ENCODE peak calls at places on chromosome 14, in five cellular contexts. K is HCT116, L is heart left ventricle, O is body of pancreas, S is A549. W is an unnamed sample.

GRCh38 chr14:23285530-23286019 is 357 bp downstream of the HOMEZ start:
- DNase-seq in L (no peak), S (peak), O (no peak), K (no peak), W (no peak)

GRCh38 chr14:30223385-30223785 is 295.7 kb upstream of the PRKD1 start:
- DNase-seq in K (peak), L (peak), O (peak), S (peak), W (peak)

GRCh38 chr14:56156096-56156495 is 37.9 kb downstream of the PELI2 start:
- DNase-seq in L (no peak), O (no peak), K (no peak), S (no peak), W (no peak)

GRCh38 chr14:77186911-77187648 is 5.5 kb downstream of the TMEM63C start:
- DNase-seq in O (peak), L (peak), S (no peak), K (peak), W (no peak)

GRCh38 chr14:51304956-51305355 is 64.9 kb downstream of the TMX1 start:
- DNase-seq in K (no peak), O (no peak), S (peak), L (no peak), W (no peak)

GRCh38 chr14:100859781-100860180 is 33.9 kb downstream of the MEG3 start:
- DNase-seq in S (no peak), L (peak), K (no peak), O (no peak), W (no peak)

GRCh38 chr14:74985806-74986205 is 16.9 kb upstream of the EIF2B2 start:
- DNase-seq in K (no peak), L (no peak), S (no peak), O (no peak), W (no peak)

GRCh38 chr14:91892918-91893527 is 25.7 kb upstream of the TC2N start:
- DNase-seq in L (no peak), S (peak), K (peak), O (no peak), W (no peak)

GRCh38 chr14:75848337-75848736 is 133.5 kb downstream of the TGFB3 start:
- DNase-seq in S (no peak), O (no peak), K (no peak), L (no peak), W (no peak)

GRCh38 chr14:39398382-39398781 is 33.9 kb downstream of the FBXO33 start:
- DNase-seq in L (peak), S (no peak), O (no peak), K (no peak), W (no peak)

GRCh38 chr14:54488318-54488645 is 498 bp downstream of the GMFB start:
- DNase-seq in K (no peak), L (no peak), O (no peak), S (no peak), W (no peak)

GRCh38 chr14:91417134-91417982 is at the start of gene CCDC88C:
- DNase-seq in K (peak), S (peak), L (peak), O (peak), W (no peak)

GRCh38 chr14:89121961-89122675 is 294.9 kb downstream of the FOXN3 start:
- DNase-seq in L (no peak), K (no peak), O (no peak), S (no peak), W (no peak)

GRCh38 chr14:101374373-101375338 is 186.6 kb upstream of the DIO3 start:
- DNase-seq in S (no peak), K (no peak), L (no peak), O (no peak), W (no peak)

GRCh38 chr14:89501381-89501780 is 84.3 kb upstream of the FOXN3 start:
- DNase-seq in O (no peak), S (no peak), K (no peak), L (no peak), W (no peak)

GRCh38 chr14:89024691-89025090 is 200.2 kb downstream of the TTC8 start:
- DNase-seq in S (no peak), L (no peak), O (no peak), K (no peak), W (no peak)

GRCh38 chr14:96484391-96484790 is 17.8 kb upstream of the PAPOLA start:
- DNase-seq in L (no peak), S (no peak), K (no peak), O (no peak), W (no peak)

GRCh38 chr14:87131879-87132278 is 861.1 kb downstream of the GALC start:
- DNase-seq in O (no peak), S (no peak), K (no peak), L (no peak), W (no peak)

GRCh38 chr14:31208546-31209424 is 1.2 kb upstream of the HECTD1 start:
- DNase-seq in L (no peak), O (no peak), K (no peak), S (no peak), W (no peak)

GRCh38 chr14:75523771-75524171 is 1.5 kb downstream of the BATF start:
- DNase-seq in K (no peak), S (no peak), O (no peak), L (no peak), W (peak)

GRCh38 chr14:61342486-61342885 is 21.1 kb downstream of the PRKCH start:
- DNase-seq in L (no peak), S (no peak), K (no peak), O (no peak), W (no peak)

GRCh38 chr14:68672609-68673285 is 120.1 kb downstream of the ZFP36L1 start:
- DNase-seq in O (no peak), S (no peak), K (no peak), L (no peak), W (no peak)

GRCh38 chr14:106436310-106436905 is 910.0 kb downstream of the TMEM121 start:
- DNase-seq in O (peak), K (no peak), L (peak), S (peak), W (no peak)

GRCh38 chr14:61132894-61133293 is 148.2 kb downstream of the TMEM30B start:
- DNase-seq in O (no peak), L (no peak), S (no peak), K (no peak), W (no peak)

GRCh38 chr14:98711453-98711852 is 560.5 kb downstream of the BCL11B start:
- DNase-seq in S (no peak), L (no peak), O (no peak), K (no peak), W (no peak)

GRCh38 chr14:56378474-56378873 is 201.1 kb upstream of the TMEM260 start:
- DNase-seq in L (no peak), O (no peak), S (no peak), K (no peak), W (no peak)

GRCh38 chr14:68684466-68685418 is 108.1 kb downstream of the ZFP36L1 start:
- DNase-seq in K (no peak), O (no peak), S (no peak), L (no peak), W (no peak)

GRCh38 chr14:87286191-87286590 is 706.8 kb downstream of the GALC start:
- DNase-seq in S (no peak), K (no peak), O (no peak), L (no peak), W (no peak)

GRCh38 chr14:72049462-72049861 is 117.2 kb downstream of the RGS6 start:
- DNase-seq in L (no peak), O (no peak), S (no peak), K (peak), W (no peak)

GRCh38 chr14:60622210-60622919 is 26.9 kb downstream of the SIX1 start:
- DNase-seq in K (no peak), L (no peak), S (no peak), O (no peak), W (peak)

GRCh38 chr14:30242742-30243141 is 315.1 kb upstream of the PRKD1 start:
- DNase-seq in K (no peak), O (no peak), L (no peak), S (no peak), W (no peak)

GRCh38 chr14:104172349-104172748 is 34.0 kb downstream of the KIF26A start:
- DNase-seq in K (no peak), S (no peak), L (no peak), O (no peak), W (no peak)

GRCh38 chr14:104174051-104174450 is 35.7 kb downstream of the KIF26A start:
- DNase-seq in L (no peak), K (no peak), O (no peak), S (no peak), W (no peak)

GRCh38 chr14:104172880-104173279 is 34.5 kb downstream of the KIF26A start:
- DNase-seq in O (no peak), L (no peak), K (no peak), S (no peak), W (no peak)

GRCh38 chr14:104171029-104171697 is 32.8 kb downstream of the KIF26A start:
- DNase-seq in L (no peak), O (peak), S (no peak), K (no peak), W (no peak)

GRCh38 chr14:104171948-104172347 is 33.6 kb downstream of the KIF26A start:
- DNase-seq in L (peak), K (no peak), S (no peak), O (peak), W (no peak)
- TF ChIP-seq POLR2A in L (no peak), K (no peak), S (no peak), O (no peak), W (no peak)

GRCh38 chr14:21023174-21023573 is 1.7 kb downstream of the NDRG2 start:
- DNase-seq in S (no peak), L (peak), O (no peak), K (no peak), W (no peak)

GRCh38 chr14:21023817-21024667 is 819 bp downstream of the NDRG2 start:
- DNase-seq in K (no peak), S (no peak), L (peak), O (peak), W (no peak)

GRCh38 chr14:21025374-21026151 is 702 bp upstream of the NDRG2 start:
- DNase-seq in L (peak), S (no peak), K (no peak), O (peak), W (peak)

GRCh38 chr14:21026251-21026987 is 1.6 kb upstream of the NDRG2 start:
- DNase-seq in L (peak), S (no peak), O (no peak), K (no peak), W (peak)

DNA sequence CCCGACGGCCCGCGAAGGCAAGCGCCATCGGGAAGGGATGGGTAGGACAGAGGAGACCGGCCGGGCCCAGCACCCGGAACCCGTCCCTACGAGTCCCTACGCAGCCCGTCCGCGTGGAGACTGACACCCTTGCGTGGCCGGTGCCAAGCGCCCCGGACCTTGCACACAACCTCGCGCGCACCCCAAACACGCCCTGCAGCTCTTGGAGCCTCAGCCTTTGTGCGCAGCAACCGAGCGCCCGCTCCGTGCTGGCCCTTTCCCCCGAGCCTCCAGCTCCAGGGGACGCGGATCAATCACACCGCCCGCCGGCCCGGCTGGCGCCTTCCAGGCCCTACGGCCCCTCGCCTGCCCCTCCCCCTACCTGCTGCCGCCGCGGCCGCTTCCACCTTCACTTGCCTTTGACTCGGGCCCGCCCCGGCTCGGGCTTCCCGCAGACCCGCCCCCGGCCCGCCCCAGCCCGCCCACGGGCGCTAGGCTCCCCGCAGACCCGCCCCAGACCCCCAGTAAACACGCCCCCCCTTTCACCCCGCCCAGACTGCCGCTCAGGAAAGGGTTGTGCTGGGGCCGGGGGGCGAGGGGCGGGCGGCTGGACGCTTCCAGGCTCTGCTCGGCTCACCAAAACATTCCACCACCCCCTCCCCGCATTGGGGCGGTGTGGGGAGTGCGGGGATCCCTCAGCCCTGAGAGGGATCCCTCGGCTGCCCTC is at the start of gene NDRG2:
- DNase-seq in S (peak), O (peak), K (no peak), L (peak), W (peak)
- TF ChIP-seq POLR2A in S (no peak), O (peak), K (no peak), L (peak), W (peak)

DNA sequence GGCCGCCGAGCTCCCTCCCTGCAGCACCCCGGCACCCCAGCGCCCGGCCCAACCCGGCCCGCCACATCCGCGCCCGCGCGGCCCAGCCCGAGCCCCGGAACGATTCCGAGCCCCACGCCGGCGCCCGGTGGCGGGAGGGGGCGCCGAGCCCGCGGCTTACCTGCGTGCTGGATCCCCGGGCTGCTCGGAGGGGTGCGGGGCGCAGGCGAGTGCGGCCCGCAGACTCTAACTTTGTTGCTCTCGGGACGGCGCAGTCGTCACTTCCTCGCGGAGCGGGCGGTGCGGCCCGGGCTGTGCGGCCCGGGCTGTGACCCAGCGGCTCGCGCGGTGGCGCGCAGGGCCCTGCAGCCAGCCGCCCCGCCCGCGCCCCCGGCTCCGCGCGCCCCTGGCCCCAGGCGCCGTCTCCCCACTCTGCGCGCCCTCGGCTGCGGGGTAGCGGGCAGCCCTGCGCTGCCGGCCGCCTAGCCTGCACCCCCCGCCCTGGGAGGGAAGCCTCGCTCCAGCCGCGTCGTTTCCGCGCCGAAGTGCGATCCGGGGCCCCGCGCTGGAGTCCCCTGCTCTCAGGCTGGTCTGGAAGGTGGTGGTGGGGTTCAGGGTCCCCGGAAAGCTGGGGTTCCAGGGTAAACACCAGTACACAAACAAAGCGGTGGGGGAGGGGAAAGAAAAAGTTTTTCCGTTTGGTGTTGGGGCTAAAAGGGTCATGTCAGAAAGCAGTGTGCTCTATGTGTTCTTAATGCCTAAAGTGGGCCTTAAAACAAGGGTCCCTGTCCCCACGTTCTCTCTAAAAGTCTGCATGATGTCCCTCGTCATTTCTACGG is 64.5 kb upstream of the PTGR2 start:
- DNase-seq in S (no peak), O (peak), K (no peak), L (peak), W (no peak)
- TF ChIP-seq POLR2A in S (peak), O (peak), K (no peak), L (peak), W (peak)

GRCh38 chr14:67532606-67532997 is 488 bp upstream of the PLEKHH1 start:
- DNase-seq in O (no peak), L (no peak), S (no peak), K (no peak), W (no peak)

GRCh38 chr14:67533754-67534085 is 630 bp downstream of the PLEKHH1 start:
- DNase-seq in L (no peak), S (no peak), O (no peak), K (no peak), W (no peak)

GRCh38 chr14:67536087-67536486 is 3.0 kb downstream of the PLEKHH1 start:
- DNase-seq in L (no peak), K (no peak), S (no peak), O (no peak), W (no peak)

GRCh38 chr14:67529947-67530935 is 2.8 kb upstream of the PLEKHH1 start:
- DNase-seq in S (no peak), O (no peak), L (no peak), K (no peak), W (no peak)

GRCh38 chr14:67532998-67533753 is at the start of gene PLEKHH1:
- DNase-seq in L (peak), S (peak), K (peak), O (peak), W (peak)
- TF ChIP-seq POLR2A in L (peak), S (peak), K (peak), O (peak), W (no peak)

DNA sequence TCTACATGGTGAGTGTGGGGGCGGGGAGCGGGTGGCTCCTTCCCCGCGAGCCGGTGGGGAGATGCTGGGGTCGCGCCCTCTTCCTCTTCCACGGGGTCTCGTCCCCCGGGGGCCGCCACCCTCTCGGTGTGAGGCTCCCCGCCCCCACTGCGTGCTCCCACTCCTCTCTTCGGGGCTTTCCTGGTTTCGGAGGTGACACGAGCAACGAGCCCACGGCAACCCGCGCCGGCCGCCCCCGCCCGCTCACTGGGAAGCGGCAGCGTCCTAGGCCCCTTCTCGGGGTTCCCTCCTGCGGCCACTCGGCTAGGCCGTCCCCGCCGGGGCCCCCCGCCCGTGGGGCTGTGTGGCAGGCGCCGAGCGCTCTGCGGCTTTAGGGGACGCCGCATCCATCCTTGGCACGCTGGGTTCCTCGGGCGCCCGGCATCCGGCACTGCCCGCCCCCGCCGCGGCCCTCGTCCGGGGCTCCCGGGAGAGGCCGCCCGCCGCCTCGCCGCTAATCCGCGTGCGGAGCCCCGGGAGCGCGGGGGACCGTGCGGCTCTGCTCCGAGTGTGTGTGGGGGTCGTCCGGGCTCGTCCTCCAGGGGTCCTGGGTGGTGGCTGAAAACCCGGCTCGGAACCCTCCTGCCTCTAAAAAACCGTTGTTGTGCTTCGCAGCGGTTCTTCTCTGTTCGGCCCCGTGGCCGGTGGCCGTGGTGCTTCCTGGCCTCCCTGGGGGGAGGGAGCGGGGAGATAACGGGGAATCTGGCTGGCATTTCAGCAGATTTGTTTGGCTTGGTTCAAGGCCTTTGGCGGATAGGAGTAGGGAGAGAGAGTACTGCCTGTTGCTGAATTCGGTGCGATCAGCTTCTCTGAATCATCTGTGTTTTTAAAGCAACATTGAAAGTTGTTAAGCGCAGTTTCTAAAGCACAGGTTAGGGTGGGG is 998 bp downstream of the PCNX1 start:
- DNase-seq in K (no peak), S (peak), L (peak), O (peak), W (peak)
- TF ChIP-seq POLR2A in K (no peak), S (no peak), L (no peak), O (peak), W (peak)